ENCODE peak calls at places on chromosomes 11 and 22, in ten cellular contexts. Z is NCI-H1436; T is ELR; J is AML-193; K is left colon; D is CD4-positive, CD25-positive, alpha-beta regulatory T cell; H is adrenal gland; N is posterior cingulate gyrus; L is AG20443; V is NCI-H1092 treated with DMSO at 0.1 percent for 48 hours. W is an unnamed sample.

GRCh38 chr11:48017105-48017874 is 36.9 kb downstream of the PTPRJ start:
- DNase-seq in Z (no peak), T (no peak), J (no peak), K (no peak), D (peak; percentile 28), H (no peak), N (no peak), L (no peak), V (no peak), W (no peak)

GRCh38 chr11:119709638-119710346 is 19.2 kb downstream of the NECTIN1 start:
- DNase-seq in Z (no peak), T (peak; percentile 32), J (no peak), K (no peak), D (no peak), H (no peak), N (peak; percentile 78), L (peak; percentile 62), V (peak; percentile 71), W (peak; percentile 28)

GRCh38 chr11:77026236-77026635 is 8.0 kb upstream of the B3GNT6 start:
- DNase-seq in Z (no peak), T (no peak), J (no peak), K (no peak), D (no peak), H (no peak), N (no peak), L (no peak), V (no peak), W (no peak)

GRCh38 chr11:75320643-75321042 is 30.8 kb downstream of the ARRB1 start:
- DNase-seq in Z (no peak), T (no peak), J (no peak), K (no peak), D (no peak), H (no peak), N (no peak), L (no peak), V (no peak), W (no peak)

GRCh38 chr22:17705565-17706450 is 67.3 kb downstream of the BCL2L13 start:
- DNase-seq in Z (no peak), T (peak; percentile 47), J (no peak), K (no peak), D (no peak), H (no peak), N (no peak), L (no peak), V (no peak), W (no peak)

GRCh38 chr11:119195680-119196079 is 10.4 kb downstream of the NHERF4 start:
- DNase-seq in Z (no peak), T (peak; percentile 74), J (no peak), K (peak; percentile 67), D (no peak), H (peak; percentile 67), N (no peak), L (peak; percentile 88), V (peak; percentile 25), W (no peak)

GRCh38 chr11:130827697-130828377 is 88.4 kb downstream of the SNX19 start:
- DNase-seq in Z (no peak), T (peak; percentile 82), J (peak; percentile 1), K (peak; percentile 65), D (no peak), H (peak; percentile 85), N (no peak), L (peak; percentile 93), V (no peak), W (no peak)

GRCh38 chr11:70127653-70128434 is 49.7 kb downstream of the ANO1 start:
- DNase-seq in Z (no peak), T (no peak), J (no peak), K (no peak), D (no peak), H (no peak), N (no peak), L (no peak), V (no peak), W (no peak)

GRCh38 chr11:131906963-131907362 is 536.5 kb downstream of the NTM start:
- DNase-seq in Z (no peak), T (peak; percentile 15), J (no peak), K (no peak), D (no peak), H (no peak), N (no peak), L (no peak), V (no peak), W (no peak)

GRCh38 chr11:66768088-66768521 is 39.1 kb upstream of the SPTBN2 start:
- DNase-seq in Z (no peak), T (no peak), J (peak; percentile 18), K (no peak), D (no peak), H (no peak), N (no peak), L (no peak), V (no peak), W (no peak)

GRCh38 chr11:64885367-64886286 is 7.2 kb upstream of the EHD1 start:
- DNase-seq in Z (no peak), T (peak; percentile 85), J (peak; percentile 98), K (no peak), D (no peak), H (no peak), N (no peak), L (no peak), V (no peak), W (no peak)

GRCh38 chr11:12403122-12403994 is 26.0 kb downstream of the PARVA start:
- DNase-seq in Z (no peak), T (no peak), J (no peak), K (no peak), D (no peak), H (no peak), N (no peak), L (no peak), V (no peak), W (no peak)

GRCh38 chr11:46520971-46521745 is 72.7 kb downstream of the AMBRA1 start:
- DNase-seq in Z (no peak), T (peak; percentile 85), J (no peak), K (no peak), D (no peak), H (no peak), N (no peak), L (peak; percentile 39), V (no peak), W (no peak)

GRCh38 chr11:66626926-66627325 is 10.5 kb downstream of the RBM14 start:
- DNase-seq in Z (no peak), T (no peak), J (no peak), K (no peak), D (no peak), H (no peak), N (no peak), L (no peak), V (no peak), W (no peak)